ENCODE peak calls at places on chromosomes 1 and 21, in nine cellular contexts. One of them, this sample, is unnamed.
A peak's percentile ranks its signal among the peaks of the same experiment; 100 is the strongest.

GRCh38 chr1:240847330-240847729 is 235.4 kb upstream of the GREM2 start:
- DNase-seq in stomach: no peak
- DNase-seq in NB4: no peak
- DNase-seq in IMR-90: no peak
- DNase-seq in spleen: no peak
- DNase-seq in GM12892: no peak
- DNase-seq in ovary: no peak
- DNase-seq in transverse colon: no peak
- DNase-seq in uterus: no peak
- DNase-seq in this sample: no peak

GRCh38 chr1:154607084-154607747 is 770 bp downstream of the ADAR start:
- DNase-seq in stomach: no peak
- DNase-seq in NB4: peak; percentile 52
- DNase-seq in IMR-90: peak; percentile 79
- DNase-seq in spleen: peak; percentile 79
- DNase-seq in GM12892: no peak
- DNase-seq in ovary: no peak
- DNase-seq in transverse colon: peak; percentile 43
- DNase-seq in uterus: no peak
- DNase-seq in this sample: no peak

GRCh38 chr1:24151175-24151533 is 8.2 kb upstream of the IL22RA1 start:
- DNase-seq in stomach: peak; percentile 53
- DNase-seq in NB4: no peak
- DNase-seq in IMR-90: no peak
- DNase-seq in spleen: no peak
- DNase-seq in GM12892: no peak
- DNase-seq in ovary: no peak
- DNase-seq in transverse colon: peak; percentile 79
- DNase-seq in uterus: no peak
- DNase-seq in this sample: peak; percentile 65

GRCh38 chr1:33377013-33377412 is 53.9 kb downstream of the PHC2 start:
- DNase-seq in stomach: no peak
- DNase-seq in NB4: no peak
- DNase-seq in IMR-90: no peak
- DNase-seq in spleen: no peak
- DNase-seq in GM12892: no peak
- DNase-seq in ovary: no peak
- DNase-seq in transverse colon: no peak
- DNase-seq in uterus: no peak
- DNase-seq in this sample: no peak

GRCh38 chr1:171998711-171999110 is 157.4 kb downstream of the DNM3 start:
- DNase-seq in stomach: no peak
- DNase-seq in NB4: no peak
- DNase-seq in IMR-90: peak; percentile 38
- DNase-seq in spleen: no peak
- DNase-seq in GM12892: no peak
- DNase-seq in ovary: no peak
- DNase-seq in transverse colon: no peak
- DNase-seq in uterus: no peak
- DNase-seq in this sample: no peak

GRCh38 chr1:178520803-178521202 is 7.9 kb downstream of the TEX35 start:
- DNase-seq in stomach: no peak
- DNase-seq in NB4: no peak
- DNase-seq in IMR-90: no peak
- DNase-seq in spleen: peak; percentile 71
- DNase-seq in GM12892: no peak
- DNase-seq in ovary: no peak
- DNase-seq in transverse colon: no peak
- DNase-seq in uterus: no peak
- DNase-seq in this sample: no peak

GRCh38 chr21:34846601-34847112 is 177.9 kb downstream of the CLIC6 start:
- DNase-seq in stomach: no peak
- DNase-seq in NB4: no peak
- DNase-seq in IMR-90: peak; percentile 89
- DNase-seq in spleen: no peak
- DNase-seq in GM12892: no peak
- DNase-seq in ovary: no peak
- DNase-seq in transverse colon: peak; percentile 40
- DNase-seq in uterus: no peak
- DNase-seq in this sample: no peak

GRCh38 chr21:45583831-45584509 is 41.7 kb upstream of the SLC19A1 start:
- DNase-seq in stomach: peak; percentile 2
- DNase-seq in NB4: no peak
- DNase-seq in IMR-90: no peak
- DNase-seq in spleen: peak; percentile 21
- DNase-seq in GM12892: no peak
- DNase-seq in ovary: no peak
- DNase-seq in transverse colon: peak; percentile 1
- DNase-seq in uterus: peak; percentile 1
- DNase-seq in this sample: peak; percentile 14

GRCh38 chr1:93448983-93449805 is 1.3 kb downstream of the FNBP1L start:
- DNase-seq in stomach: peak; percentile 56
- DNase-seq in NB4: no peak
- DNase-seq in IMR-90: peak; percentile 65
- DNase-seq in spleen: no peak
- DNase-seq in GM12892: no peak
- DNase-seq in ovary: peak; percentile 34
- DNase-seq in transverse colon: peak; percentile 70
- DNase-seq in uterus: no peak
- DNase-seq in this sample: no peak

GRCh38 chr1:93446837-93447451 is 974 bp upstream of the FNBP1L start:
- DNase-seq in stomach: peak; percentile 79
- DNase-seq in NB4: no peak
- DNase-seq in IMR-90: no peak
- DNase-seq in spleen: no peak
- DNase-seq in GM12892: no peak
- DNase-seq in ovary: peak; percentile 43
- DNase-seq in transverse colon: peak; percentile 73
- DNase-seq in uterus: no peak
- DNase-seq in this sample: peak; percentile 39

GRCh38 chr1:93447481-93448291 is at the start of gene FNBP1L:
- DNase-seq in stomach: peak; percentile 81
- DNase-seq in NB4: peak; percentile 65
- DNase-seq in IMR-90: peak; percentile 52
- DNase-seq in spleen: peak; percentile 90
- DNase-seq in GM12892: peak; percentile 36
- DNase-seq in ovary: peak; percentile 81
- DNase-seq in transverse colon: peak; percentile 84
- DNase-seq in uterus: peak; percentile 74
- DNase-seq in this sample: peak; percentile 81

GRCh38 chr1:93450331-93450730 is 2.4 kb downstream of the FNBP1L start:
- DNase-seq in stomach: no peak
- DNase-seq in NB4: peak; percentile 17
- DNase-seq in IMR-90: no peak
- DNase-seq in spleen: no peak
- DNase-seq in GM12892: no peak
- DNase-seq in ovary: no peak
- DNase-seq in transverse colon: no peak
- DNase-seq in uterus: no peak
- DNase-seq in this sample: no peak

DNA sequence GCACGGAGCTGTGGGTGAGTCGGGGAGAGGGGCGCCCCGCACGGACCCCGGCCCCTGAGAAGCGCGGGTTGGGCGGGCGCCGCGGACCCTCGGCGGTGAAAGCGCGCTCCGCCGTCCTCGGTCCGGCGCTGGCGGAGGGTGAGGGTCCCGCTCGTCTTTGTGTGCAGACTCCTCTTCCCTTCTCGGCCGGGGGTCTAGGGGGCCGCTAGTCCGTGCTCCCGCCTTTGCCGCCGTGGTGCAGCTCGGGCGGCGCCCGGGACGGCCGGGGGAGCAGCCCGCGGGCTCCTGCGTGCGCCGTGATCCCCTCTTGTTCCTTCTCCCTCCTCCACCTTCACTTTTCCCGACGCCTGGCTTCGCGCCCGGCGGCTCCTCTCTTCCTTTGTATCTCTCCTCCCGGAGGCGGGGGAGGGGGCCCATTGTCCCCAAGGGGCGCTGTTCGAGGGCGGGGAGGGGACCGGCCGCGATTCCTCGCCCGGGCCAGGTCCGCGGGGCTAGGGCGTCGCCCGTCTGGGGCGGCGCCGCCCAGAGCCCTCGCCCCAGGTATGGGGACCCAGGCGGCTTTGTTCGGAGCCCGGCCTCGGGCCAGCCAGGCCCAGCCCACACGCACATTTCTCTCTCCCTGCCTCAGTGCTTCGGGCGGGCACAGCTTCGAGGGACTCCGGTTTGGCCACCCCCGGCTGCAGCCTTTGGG is 519 bp downstream of the FNBP1L start:
- DNase-seq in stomach: peak; percentile 56
- DNase-seq in NB4: peak; percentile 9
- DNase-seq in IMR-90: no peak
- DNase-seq in spleen: peak; percentile 83
- DNase-seq in GM12892: peak; percentile 32
- DNase-seq in ovary: peak; percentile 76
- DNase-seq in transverse colon: peak; percentile 68
- DNase-seq in uterus: peak; percentile 56
- DNase-seq in this sample: peak; percentile 75
- TF ChIP-seq POLR2A in stomach: no peak
- TF ChIP-seq POLR2A in NB4: no peak
- TF ChIP-seq POLR2A in IMR-90: no peak
- TF ChIP-seq POLR2A in spleen: no peak
- TF ChIP-seq POLR2A in GM12892: no peak
- TF ChIP-seq POLR2A in ovary: no peak
- TF ChIP-seq POLR2A in transverse colon: no peak
- TF ChIP-seq POLR2A in uterus: no peak
- TF ChIP-seq POLR2A in this sample: no peak

GRCh38 chr1:11749996-11750395 is 12.0 kb upstream of the C1orf167 start:
- DNase-seq in stomach: no peak
- DNase-seq in NB4: no peak
- DNase-seq in IMR-90: no peak
- DNase-seq in spleen: no peak
- DNase-seq in GM12892: no peak
- DNase-seq in ovary: no peak
- DNase-seq in transverse colon: no peak
- DNase-seq in uterus: no peak
- DNase-seq in this sample: no peak

GRCh38 chr1:11746795-11747487 is 11.0 kb downstream of the AGTRAP start:
- DNase-seq in stomach: peak; percentile 51
- DNase-seq in NB4: no peak
- DNase-seq in IMR-90: no peak
- DNase-seq in spleen: no peak
- DNase-seq in GM12892: no peak
- DNase-seq in ovary: no peak
- DNase-seq in transverse colon: no peak
- DNase-seq in uterus: no peak
- DNase-seq in this sample: no peak

GRCh38 chr1:11751087-11751486 is 10.9 kb upstream of the C1orf167 start:
- DNase-seq in stomach: no peak
- DNase-seq in NB4: no peak
- DNase-seq in IMR-90: no peak
- DNase-seq in spleen: no peak
- DNase-seq in GM12892: no peak
- DNase-seq in ovary: no peak
- DNase-seq in transverse colon: no peak
- DNase-seq in uterus: no peak
- DNase-seq in this sample: no peak

GRCh38 chr1:11748294-11749202 is 12.6 kb downstream of the AGTRAP start:
- DNase-seq in stomach: no peak
- DNase-seq in NB4: no peak
- DNase-seq in IMR-90: no peak
- DNase-seq in spleen: no peak
- DNase-seq in GM12892: no peak
- DNase-seq in ovary: no peak
- DNase-seq in transverse colon: no peak
- DNase-seq in uterus: no peak
- DNase-seq in this sample: no peak

DNA sequence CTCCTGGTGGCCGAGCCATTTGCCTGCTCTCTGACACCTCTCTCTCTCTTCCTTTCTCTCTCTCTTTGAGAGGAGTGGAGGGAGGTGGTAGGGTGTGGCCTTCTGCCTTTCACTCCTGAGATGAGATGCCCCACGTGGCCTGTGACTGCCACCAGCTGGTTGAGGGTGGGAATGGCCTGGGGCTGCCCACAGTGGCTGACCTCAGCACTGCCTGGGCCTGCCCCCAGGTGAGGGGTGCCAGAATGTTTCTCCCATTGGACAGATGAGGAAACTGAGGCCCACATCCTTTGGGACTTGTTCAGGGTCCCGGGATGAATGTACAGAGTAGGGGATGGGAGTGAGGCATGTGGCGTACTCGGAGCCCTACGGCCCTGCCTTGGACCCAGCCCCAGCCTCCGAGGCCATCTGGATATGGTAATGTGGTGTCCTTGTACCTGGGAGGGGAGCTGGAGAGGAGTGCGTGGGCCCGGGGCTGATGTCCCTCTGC is 12.7 kb upstream of the C1orf167 start:
- DNase-seq in stomach: peak; percentile 55
- DNase-seq in NB4: peak; percentile 80
- DNase-seq in IMR-90: no peak
- DNase-seq in spleen: peak; percentile 92
- DNase-seq in GM12892: peak; percentile 89
- DNase-seq in ovary: no peak
- DNase-seq in transverse colon: peak; percentile 47
- DNase-seq in uterus: peak; percentile 37
- DNase-seq in this sample: no peak
- TF ChIP-seq POLR2A in stomach: no peak
- TF ChIP-seq POLR2A in NB4: no peak
- TF ChIP-seq POLR2A in IMR-90: no peak
- TF ChIP-seq POLR2A in spleen: no peak
- TF ChIP-seq POLR2A in GM12892: no peak
- TF ChIP-seq POLR2A in ovary: no peak
- TF ChIP-seq POLR2A in transverse colon: no peak
- TF ChIP-seq POLR2A in uterus: no peak
- TF ChIP-seq POLR2A in this sample: no peak

GRCh38 chr1:44777547-44777946 is 2.2 kb downstream of the RPS8 start:
- DNase-seq in stomach: no peak
- DNase-seq in NB4: no peak
- DNase-seq in IMR-90: no peak
- DNase-seq in spleen: peak; percentile 44
- DNase-seq in GM12892: no peak
- DNase-seq in ovary: no peak
- DNase-seq in transverse colon: no peak
- DNase-seq in uterus: no peak
- DNase-seq in this sample: no peak

GRCh38 chr1:44775930-44776748 is 799 bp downstream of the RPS8 start:
- DNase-seq in stomach: no peak
- DNase-seq in NB4: peak; percentile 61
- DNase-seq in IMR-90: no peak
- DNase-seq in spleen: peak; percentile 88
- DNase-seq in GM12892: peak; percentile 31
- DNase-seq in ovary: no peak
- DNase-seq in transverse colon: peak; percentile 42
- DNase-seq in uterus: no peak
- DNase-seq in this sample: no peak

GRCh38 chr1:44777969-44778635 is 2.8 kb downstream of the RPS8 start:
- DNase-seq in stomach: no peak
- DNase-seq in NB4: peak; percentile 36
- DNase-seq in IMR-90: no peak
- DNase-seq in spleen: peak; percentile 68
- DNase-seq in GM12892: no peak
- DNase-seq in ovary: no peak
- DNase-seq in transverse colon: no peak
- DNase-seq in uterus: no peak
- DNase-seq in this sample: no peak

GRCh38 chr1:44776749-44777068 is 1.4 kb downstream of the RPS8 start:
- DNase-seq in stomach: no peak
- DNase-seq in NB4: no peak
- DNase-seq in IMR-90: no peak
- DNase-seq in spleen: peak; percentile 64
- DNase-seq in GM12892: no peak
- DNase-seq in ovary: no peak
- DNase-seq in transverse colon: no peak
- DNase-seq in uterus: no peak
- DNase-seq in this sample: no peak

GRCh38 chr1:44775078-44775929 is at the start of gene RPS8:
- DNase-seq in stomach: peak; percentile 94
- DNase-seq in NB4: peak; percentile 95
- DNase-seq in IMR-90: peak; percentile 93
- DNase-seq in spleen: peak; percentile 96
- DNase-seq in GM12892: peak; percentile 71
- DNase-seq in ovary: peak; percentile 94
- DNase-seq in transverse colon: peak; percentile 95
- DNase-seq in uterus: peak; percentile 92
- DNase-seq in this sample: peak; percentile 90
- TF ChIP-seq POLR2A in stomach: no peak
- TF ChIP-seq POLR2A in NB4: peak; percentile 97
- TF ChIP-seq POLR2A in IMR-90: peak; percentile 99
- TF ChIP-seq POLR2A in spleen: peak; percentile 66
- TF ChIP-seq POLR2A in GM12892: peak; percentile 98
- TF ChIP-seq POLR2A in ovary: peak; percentile 97
- TF ChIP-seq POLR2A in transverse colon: peak; percentile 97
- TF ChIP-seq POLR2A in uterus: peak; percentile 88
- TF ChIP-seq POLR2A in this sample: peak; percentile 94

GRCh38 chr1:52552505-52553371 is at the start of gene TUT4:
- DNase-seq in stomach: peak; percentile 72
- DNase-seq in NB4: peak; percentile 92
- DNase-seq in IMR-90: peak; percentile 75
- DNase-seq in spleen: peak; percentile 95
- DNase-seq in GM12892: peak; percentile 34
- DNase-seq in ovary: peak; percentile 90
- DNase-seq in transverse colon: peak; percentile 72
- DNase-seq in uterus: peak; percentile 69
- DNase-seq in this sample: peak; percentile 78

GRCh38 chr1:52554756-52555155 is 1.9 kb upstream of the TUT4 start:
- DNase-seq in stomach: no peak
- DNase-seq in NB4: peak; percentile 43
- DNase-seq in IMR-90: peak; percentile 31
- DNase-seq in spleen: no peak
- DNase-seq in GM12892: no peak
- DNase-seq in ovary: no peak
- DNase-seq in transverse colon: no peak
- DNase-seq in uterus: no peak
- DNase-seq in this sample: no peak

GRCh38 chr1:52554267-52554640 is 1.4 kb upstream of the TUT4 start:
- DNase-seq in stomach: no peak
- DNase-seq in NB4: no peak
- DNase-seq in IMR-90: no peak
- DNase-seq in spleen: no peak
- DNase-seq in GM12892: no peak
- DNase-seq in ovary: no peak
- DNase-seq in transverse colon: no peak
- DNase-seq in uterus: no peak
- DNase-seq in this sample: no peak

GRCh38 chr1:52552236-52552504 is 722 bp downstream of the TUT4 start:
- DNase-seq in stomach: peak; percentile 56
- DNase-seq in NB4: peak; percentile 71
- DNase-seq in IMR-90: peak; percentile 80
- DNase-seq in spleen: peak; percentile 82
- DNase-seq in GM12892: peak; percentile 26
- DNase-seq in ovary: peak; percentile 53
- DNase-seq in transverse colon: peak; percentile 65
- DNase-seq in uterus: peak; percentile 27
- DNase-seq in this sample: peak; percentile 47

DNA sequence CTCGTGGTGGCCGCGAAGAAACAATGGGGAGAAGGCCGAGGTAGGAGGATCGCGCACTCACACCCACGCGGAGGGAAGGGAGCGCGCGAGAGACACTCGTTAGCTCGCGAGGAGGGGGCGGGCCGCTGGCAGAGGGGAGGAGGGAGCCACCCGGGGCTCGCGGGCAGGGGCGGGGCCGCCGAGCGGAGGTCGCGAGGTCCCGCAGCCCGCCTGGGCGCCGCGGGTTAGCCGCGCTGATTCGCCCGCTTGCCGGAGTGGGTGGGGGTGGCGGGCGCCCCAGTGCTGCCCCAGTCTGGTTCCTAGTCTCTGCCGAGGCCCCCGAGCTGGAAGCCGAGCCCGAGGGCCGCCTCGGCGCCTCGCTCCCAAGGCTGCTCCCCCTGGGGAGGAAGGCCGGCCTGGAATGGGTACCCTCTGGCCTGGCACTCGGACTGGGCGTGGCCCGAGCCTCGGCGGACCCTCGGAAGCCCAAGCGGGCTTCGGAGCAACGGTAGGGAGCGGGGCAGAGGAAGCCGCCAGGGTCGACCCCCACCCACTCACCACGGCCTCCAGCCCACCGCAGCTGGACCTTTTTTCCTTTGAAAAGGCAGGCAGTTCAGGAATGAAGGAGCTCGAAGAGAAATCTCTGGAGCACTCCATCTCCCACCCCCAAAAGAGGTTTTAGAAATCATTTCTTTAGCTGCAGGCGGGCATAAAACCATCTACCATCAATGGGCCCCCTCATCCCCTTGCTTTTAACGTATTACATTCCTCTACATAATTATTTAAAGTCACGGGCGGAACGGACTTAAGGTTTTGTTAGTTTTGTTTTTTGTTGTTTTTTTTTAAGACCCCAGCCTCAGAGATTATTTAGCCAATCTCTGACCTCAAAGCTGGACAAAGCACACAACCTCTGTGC is 727 bp upstream of the TUT4 start:
- DNase-seq in stomach: peak; percentile 79
- DNase-seq in NB4: peak; percentile 91
- DNase-seq in IMR-90: peak; percentile 86
- DNase-seq in spleen: peak; percentile 98
- DNase-seq in GM12892: peak; percentile 66
- DNase-seq in ovary: peak; percentile 90
- DNase-seq in transverse colon: peak; percentile 86
- DNase-seq in uterus: peak; percentile 85
- DNase-seq in this sample: peak; percentile 90
- TF ChIP-seq POLR2A in stomach: no peak
- TF ChIP-seq POLR2A in NB4: no peak
- TF ChIP-seq POLR2A in IMR-90: peak; percentile 62
- TF ChIP-seq POLR2A in spleen: no peak
- TF ChIP-seq POLR2A in GM12892: peak; percentile 80
- TF ChIP-seq POLR2A in ovary: peak; percentile 42
- TF ChIP-seq POLR2A in transverse colon: peak; percentile 28
- TF ChIP-seq POLR2A in uterus: peak; percentile 32
- TF ChIP-seq POLR2A in this sample: peak; percentile 40

This sample was measured in right lobe of liver.